ENCODE peak calls at places on chromosome 7, in four cellular contexts. One of them, this sample, is unnamed. For H3K4me1, the result is how much of the 10 kb centered on the place peaks cover.

GRCh38 chr7:832292-832967 is at the start of gene SUN1:
- DNase-seq in aorta: no peak
- DNase-seq in lung: no peak
- DNase-seq in heart left ventricle: peak
- DNase-seq in this sample: no peak

GRCh38 chr7:95608344-95609173 is 12.2 kb upstream of the PDK4 start:
- DNase-seq in aorta: peak
- DNase-seq in lung: peak
- DNase-seq in heart left ventricle: peak
- DNase-seq in this sample: peak

GRCh38 chr7:146982482-146982881 is 865.9 kb downstream of the CNTNAP2 start:
- DNase-seq in heart left ventricle: no peak
- DNase-seq in lung: no peak
- DNase-seq in aorta: no peak
- DNase-seq in this sample: no peak

GRCh38 chr7:32167256-32167655 is 97.0 kb upstream of the PDE1C start:
- DNase-seq in heart left ventricle: no peak
- DNase-seq in lung: no peak
- DNase-seq in aorta: no peak
- DNase-seq in this sample: no peak

GRCh38 chr7:69067397-69067796 is 530.9 kb upstream of the AUTS2 start:
- DNase-seq in lung: no peak
- DNase-seq in aorta: no peak
- DNase-seq in heart left ventricle: no peak
- DNase-seq in this sample: no peak

GRCh38 chr7:92750961-92751360 is 85.4 kb downstream of the CDK6 start:
- DNase-seq in heart left ventricle: no peak
- DNase-seq in aorta: no peak
- DNase-seq in lung: no peak
- DNase-seq in this sample: no peak

GRCh38 chr7:42247301-42247700 is 10.3 kb upstream of the GLI3 start:
- DNase-seq in lung: no peak
- DNase-seq in aorta: no peak
- DNase-seq in heart left ventricle: no peak
- DNase-seq in this sample: no peak

GRCh38 chr7:96532428-96532922 is 177.2 kb downstream of the SEM1 start:
- DNase-seq in lung: no peak
- DNase-seq in aorta: no peak
- DNase-seq in heart left ventricle: no peak
- DNase-seq in this sample: no peak

GRCh38 chr7:43522406-43523156 is 60.3 kb upstream of the STK17A start:
- DNase-seq in heart left ventricle: no peak
- DNase-seq in aorta: no peak
- DNase-seq in lung: no peak
- DNase-seq in this sample: no peak

GRCh38 chr7:148856891-148857290 is 27.2 kb downstream of the EZH2 start:
- DNase-seq in lung: no peak
- DNase-seq in aorta: no peak
- DNase-seq in heart left ventricle: no peak
- DNase-seq in this sample: no peak

GRCh38 chr7:107047902-107048782 is 3.6 kb downstream of the PRKAR2B start:
- DNase-seq in lung: no peak
- DNase-seq in aorta: no peak
- DNase-seq in heart left ventricle: no peak
- DNase-seq in this sample: no peak

GRCh38 chr7:70506463-70506862 is 625.5 kb upstream of the GALNT17 start:
- DNase-seq in heart left ventricle: no peak
- DNase-seq in aorta: no peak
- DNase-seq in lung: no peak
- DNase-seq in this sample: no peak

GRCh38 chr7:96135241-96135640 is 186.7 kb downstream of the SLC25A13 start:
- DNase-seq in aorta: no peak
- DNase-seq in lung: no peak
- DNase-seq in heart left ventricle: no peak
- DNase-seq in this sample: no peak

GRCh38 chr7:39133088-39133487 is 155.4 kb downstream of the POU6F2 start:
- DNase-seq in aorta: no peak
- DNase-seq in lung: no peak
- DNase-seq in heart left ventricle: no peak
- DNase-seq in this sample: no peak

GRCh38 chr7:147380926-147381325 is 1209.6 kb upstream of the C7orf33 start:
- DNase-seq in aorta: no peak
- DNase-seq in lung: no peak
- DNase-seq in heart left ventricle: no peak
- DNase-seq in this sample: no peak

GRCh38 chr7:142927085-142927745 is 6.3 kb downstream of the TRPV5 start:
- DNase-seq in aorta: peak
- DNase-seq in heart left ventricle: no peak
- DNase-seq in lung: no peak
- DNase-seq in this sample: no peak

GRCh38 chr7:144730224-144730623 is 105.6 kb downstream of the TPK1 start:
- DNase-seq in aorta: no peak
- DNase-seq in heart left ventricle: no peak
- DNase-seq in lung: no peak
- DNase-seq in this sample: no peak

GRCh38 chr7:30655096-30655970 is 26.9 kb downstream of the CRHR2 start:
- DNase-seq in lung: no peak
- DNase-seq in heart left ventricle: no peak
- DNase-seq in aorta: no peak
- DNase-seq in this sample: no peak

GRCh38 chr7:78073470-78074382 is 275.2 kb downstream of the PHTF2 start:
- DNase-seq in lung: no peak
- DNase-seq in aorta: no peak
- DNase-seq in heart left ventricle: no peak
- DNase-seq in this sample: no peak

GRCh38 chr7:40475681-40475982 is 340.8 kb downstream of the SUGCT start:
- DNase-seq in aorta: no peak
- DNase-seq in heart left ventricle: no peak
- DNase-seq in lung: no peak
- DNase-seq in this sample: no peak

GRCh38 chr7:75776295-75776971 is 4.4 kb upstream of the CCL26 start:
- DNase-seq in heart left ventricle: no peak
- DNase-seq in aorta: no peak
- DNase-seq in lung: no peak
- DNase-seq in this sample: no peak

GRCh38 chr7:99019523-99020412 is 124.1 kb downstream of the SMURF1 start:
- DNase-seq in aorta: peak
- DNase-seq in heart left ventricle: no peak
- DNase-seq in lung: no peak
- DNase-seq in this sample: no peak

GRCh38 chr7:45153238-45153637 is 4.4 kb upstream of the RAMP3 start:
- DNase-seq in heart left ventricle: no peak
- DNase-seq in lung: no peak
- DNase-seq in aorta: peak
- DNase-seq in this sample: no peak

GRCh38 chr7:35729061-35729783 is 34.3 kb upstream of the HERPUD2 start:
- DNase-seq in aorta: no peak
- DNase-seq in heart left ventricle: no peak
- DNase-seq in lung: no peak
- DNase-seq in this sample: no peak

GRCh38 chr7:123645516-123645915 is 10.2 kb upstream of the LMOD2 start:
- DNase-seq in lung: no peak
- DNase-seq in heart left ventricle: peak
- DNase-seq in aorta: no peak
- DNase-seq in this sample: peak

GRCh38 chr7:32153006-32153405 is 82.8 kb upstream of the PDE1C start:
- DNase-seq in aorta: no peak
- DNase-seq in lung: no peak
- DNase-seq in heart left ventricle: no peak
- DNase-seq in this sample: no peak

GRCh38 chr7:141563956-141564623 is 12.9 kb downstream of the AGK start:
- DNase-seq in lung: no peak
- DNase-seq in heart left ventricle: no peak
- DNase-seq in aorta: no peak
- DNase-seq in this sample: no peak

GRCh38 chr7:16027396-16027795 is 340.9 kb upstream of the MEOX2 start:
- DNase-seq in heart left ventricle: no peak
- DNase-seq in aorta: no peak
- DNase-seq in lung: no peak
- DNase-seq in this sample: no peak

GRCh38 chr7:55132890-55133551 is 114.2 kb downstream of the EGFR start:
- DNase-seq in aorta: peak
- DNase-seq in heart left ventricle: peak
- DNase-seq in lung: peak
- DNase-seq in this sample: peak
- H3K4me1 ChIP-seq in aorta: under half
- H3K4me1 ChIP-seq in heart left ventricle: half or more
- H3K4me1 ChIP-seq in lung: under half
- H3K4me1 ChIP-seq in this sample: half or more

GRCh38 chr7:74002474-74003017 is 25.4 kb upstream of the ELN start:
- DNase-seq in heart left ventricle: peak
- DNase-seq in lung: no peak
- DNase-seq in aorta: peak
- DNase-seq in this sample: no peak
- H3K4me1 ChIP-seq in heart left ventricle: under half
- H3K4me1 ChIP-seq in lung: under half
- H3K4me1 ChIP-seq in aorta: under half
- H3K4me1 ChIP-seq in this sample: under half

GRCh38 chr7:120836556-120837125 is 21.3 kb downstream of the TSPAN12 start:
- DNase-seq in lung: no peak
- DNase-seq in aorta: no peak
- DNase-seq in heart left ventricle: no peak
- DNase-seq in this sample: no peak
- H3K4me1 ChIP-seq in lung: under half
- H3K4me1 ChIP-seq in aorta: under half
- H3K4me1 ChIP-seq in heart left ventricle: under half
- H3K4me1 ChIP-seq in this sample: under half

DNA sequence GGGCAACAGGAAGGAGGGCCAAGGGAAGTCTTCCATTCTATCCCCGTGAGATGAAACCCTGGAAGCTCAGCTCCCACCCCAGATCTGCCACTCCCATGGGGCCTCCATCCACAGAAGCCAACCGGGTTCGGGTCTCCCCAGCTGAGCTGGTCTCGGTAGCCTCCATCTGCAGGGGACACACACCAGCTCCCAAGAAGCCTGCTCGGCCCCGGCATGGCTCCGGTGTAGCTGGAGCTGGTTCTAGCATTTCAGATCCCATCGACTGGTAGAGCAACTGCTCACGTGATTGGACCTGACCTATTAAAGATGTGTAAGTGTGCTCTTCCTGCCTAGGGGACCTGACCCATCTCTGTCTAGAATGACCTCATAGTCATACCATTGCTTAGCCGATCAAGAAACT is 138.0 kb downstream of the PRKAG2 start:
- DNase-seq in aorta: no peak
- DNase-seq in heart left ventricle: no peak
- DNase-seq in lung: no peak
- DNase-seq in this sample: no peak
- H3K4me1 ChIP-seq in aorta: under half
- H3K4me1 ChIP-seq in heart left ventricle: under half
- H3K4me1 ChIP-seq in lung: under half
- H3K4me1 ChIP-seq in this sample: under half

GRCh38 chr7:101159696-101160674 is 5.4 kb downstream of the VGF start:
- DNase-seq in lung: no peak
- DNase-seq in heart left ventricle: no peak
- DNase-seq in aorta: no peak
- DNase-seq in this sample: no peak

GRCh38 chr7:101162551-101163280 is 2.7 kb downstream of the VGF start:
- DNase-seq in lung: no peak
- DNase-seq in aorta: no peak
- DNase-seq in heart left ventricle: no peak
- DNase-seq in this sample: no peak

GRCh38 chr7:101160917-101161316 is 4.5 kb downstream of the VGF start:
- DNase-seq in lung: no peak
- DNase-seq in heart left ventricle: no peak
- DNase-seq in aorta: no peak
- DNase-seq in this sample: no peak

GRCh38 chr7:101163281-101164070 is 1.9 kb downstream of the VGF start:
- DNase-seq in heart left ventricle: no peak
- DNase-seq in lung: no peak
- DNase-seq in aorta: no peak
- DNase-seq in this sample: no peak

GRCh38 chr7:101161692-101162461 is 3.5 kb downstream of the VGF start:
- DNase-seq in lung: no peak
- DNase-seq in aorta: no peak
- DNase-seq in heart left ventricle: no peak
- DNase-seq in this sample: no peak
- H3K4me1 ChIP-seq in lung: under half
- H3K4me1 ChIP-seq in aorta: under half
- H3K4me1 ChIP-seq in heart left ventricle: under half
- H3K4me1 ChIP-seq in this sample: under half

DNA sequence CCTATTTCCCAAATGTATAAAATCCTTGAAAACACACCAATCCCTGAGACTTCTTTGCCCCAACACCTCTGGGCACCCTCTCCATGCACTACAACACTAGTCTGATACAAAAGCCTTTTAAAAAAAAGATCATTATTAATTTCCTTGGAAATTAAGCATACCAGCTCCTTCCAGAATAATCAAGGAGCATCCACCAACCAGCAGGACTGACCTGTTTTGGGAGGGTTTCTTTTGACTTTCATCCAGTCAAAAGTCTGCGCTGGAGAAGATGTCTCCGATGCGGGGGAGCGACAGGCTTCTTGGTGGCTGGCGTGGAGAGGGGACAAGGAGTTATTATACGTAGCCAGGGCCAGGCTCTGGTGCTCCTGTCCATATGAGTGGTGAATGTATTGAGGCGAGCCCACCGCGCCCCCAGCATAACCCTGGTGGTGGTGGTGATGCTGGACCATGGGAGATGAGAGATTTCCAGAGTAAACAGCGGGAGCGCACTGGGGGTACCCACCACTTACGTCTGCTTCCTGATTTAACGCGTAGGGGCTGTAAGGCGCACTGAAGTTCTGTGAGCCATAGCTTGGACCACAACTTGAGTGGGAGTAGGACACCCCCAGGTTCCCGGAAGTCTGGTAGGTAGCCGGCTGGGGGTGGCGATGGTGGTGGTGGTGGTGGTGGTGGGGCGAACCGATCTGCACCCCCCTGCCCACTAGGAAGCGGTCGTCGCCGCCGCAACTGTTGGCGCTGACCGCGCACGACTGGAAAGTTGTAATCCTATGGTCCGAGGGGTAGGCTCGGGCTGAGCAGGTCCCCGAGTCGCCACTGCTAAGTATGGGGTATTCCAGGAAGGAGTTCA is 527 bp downstream of the HOXA1 start:
- DNase-seq in lung: no peak
- DNase-seq in aorta: no peak
- DNase-seq in heart left ventricle: no peak
- DNase-seq in this sample: no peak
- H3K4me1 ChIP-seq in lung: under half
- H3K4me1 ChIP-seq in aorta: under half
- H3K4me1 ChIP-seq in heart left ventricle: under half
- H3K4me1 ChIP-seq in this sample: under half

GRCh38 chr7:129134356-129134972 is 10.0 kb upstream of the TSPAN33 start:
- DNase-seq in aorta: peak
- DNase-seq in heart left ventricle: no peak
- DNase-seq in lung: no peak
- DNase-seq in this sample: no peak
- H3K4me1 ChIP-seq in aorta: under half
- H3K4me1 ChIP-seq in heart left ventricle: under half
- H3K4me1 ChIP-seq in lung: under half
- H3K4me1 ChIP-seq in this sample: under half

This sample was measured in psoas muscle.